ENCODE peak calls at places on chromosome 4, in four cellular contexts. H, R, Z and L are unnamed samples.

GRCh38 chr4:58138786-58139185 is 1028.6 kb upstream of the IGFBP7 start:
- DNase-seq in R (no peak), Z (no peak), H (no peak), L (no peak)

GRCh38 chr4:95108883-95109421 is 351.2 kb downstream of the BMPR1B start:
- DNase-seq in Z (no peak), H (no peak), R (no peak), L (no peak)

GRCh38 chr4:105967058-105967658 is 71.9 kb downstream of the NPNT start:
- DNase-seq in H (no peak), Z (no peak), R (no peak), L (no peak)

GRCh38 chr4:137610960-137611359 is 78.7 kb upstream of the PCDH18 start:
- DNase-seq in H (no peak), Z (peak), R (no peak), L (no peak)

GRCh38 chr4:158890294-158890693 is 121.5 kb downstream of the FNIP2 start:
- DNase-seq in H (no peak), Z (no peak), R (no peak), L (no peak)

GRCh38 chr4:5969777-5970176 is 48.5 kb downstream of the C4orf50 start:
- DNase-seq in Z (no peak), H (no peak), R (no peak), L (peak)

GRCh38 chr4:165966833-165967232 is 93.8 kb downstream of the TLL1 start:
- DNase-seq in H (no peak), R (no peak), Z (no peak), L (no peak)

GRCh38 chr4:4480685-4481393 is 61.0 kb downstream of the STX18 start:
- DNase-seq in H (no peak), R (no peak), Z (peak), L (no peak)

GRCh38 chr4:159563257-159563656 is 460.4 kb downstream of the RAPGEF2 start:
- DNase-seq in H (no peak), Z (no peak), R (no peak), L (no peak)

GRCh38 chr4:140046573-140046972 is 107.4 kb downstream of the MAML3 start:
- DNase-seq in R (no peak), H (no peak), Z (peak), L (no peak)

GRCh38 chr4:189124149-189124758 is 816.4 kb upstream of the FRG1 start:
- DNase-seq in Z (peak), H (no peak), R (no peak), L (no peak)

GRCh38 chr4:147808447-147808846 is 76.6 kb downstream of the ARHGAP10 start:
- DNase-seq in R (no peak), Z (peak), H (no peak), L (no peak)

GRCh38 chr4:184417802-184418511 is 56.4 kb downstream of the IRF2 start:
- DNase-seq in Z (peak), R (no peak), H (no peak), L (no peak)

GRCh38 chr4:155946486-155946885 is 7.2 kb downstream of the CTSO start:
- DNase-seq in H (no peak), R (no peak), Z (no peak), L (no peak)

GRCh38 chr4:122552898-122553297 is 68.0 kb downstream of the IL21 start:
- DNase-seq in R (no peak), H (no peak), Z (no peak), L (no peak)

GRCh38 chr4:161178310-161178709 is 985.5 kb downstream of the FSTL5 start:
- DNase-seq in H (no peak), Z (no peak), R (no peak), L (no peak)

GRCh38 chr4:71639380-71639779 is 144.5 kb downstream of the GC start:
- DNase-seq in Z (no peak), H (no peak), R (no peak), L (no peak)

GRCh38 chr4:177187371-177187770 is 122.3 kb upstream of the NEIL3 start:
- DNase-seq in R (no peak), H (no peak), Z (no peak), L (no peak)

GRCh38 chr4:16262188-16262587 is 35.9 kb upstream of the TAPT1 start:
- DNase-seq in R (no peak), H (no peak), Z (no peak), L (no peak)

GRCh38 chr4:121096629-121097028 is 24.3 kb upstream of the NDNF start:
- DNase-seq in H (no peak), Z (peak), R (no peak), L (no peak)

GRCh38 chr4:39279416-39279815 is 86.7 kb downstream of the RFC1 start:
- DNase-seq in H (no peak), Z (no peak), R (no peak), L (no peak)

GRCh38 chr4:67500373-67500772 is 44.9 kb downstream of the CENPC start:
- DNase-seq in Z (no peak), H (no peak), R (no peak), L (no peak)

GRCh38 chr4:142353149-142353738 is 492.9 kb downstream of the INPP4B start:
- DNase-seq in R (no peak), Z (peak), H (no peak), L (no peak)

GRCh38 chr4:52869196-52869595 is 7.1 kb downstream of the RASL11B start:
- DNase-seq in Z (no peak), H (peak), R (peak), L (peak)

GRCh38 chr4:89684536-89684935 is 152.4 kb downstream of the SNCA start:
- DNase-seq in R (no peak), Z (no peak), H (no peak), L (no peak)

GRCh38 chr4:87967193-87967592 is 8.3 kb upstream of the SPP1 start:
- DNase-seq in R (peak), H (no peak), Z (no peak), L (no peak)

GRCh38 chr4:53785996-53786395 is 194.7 kb upstream of the LNX1 start:
- DNase-seq in Z (no peak), H (no peak), R (no peak), L (no peak)

GRCh38 chr4:100581337-100581736 is 63.5 kb upstream of the EMCN start:
- DNase-seq in H (no peak), R (peak), Z (no peak), L (no peak)

GRCh38 chr4:108426493-108426892 is 193.9 kb upstream of the RPL34 start:
- DNase-seq in Z (no peak), H (no peak), R (no peak), L (no peak)

GRCh38 chr4:3291411-3291968 is 1.3 kb upstream of the RGS12 start:
- DNase-seq in Z (no peak), H (no peak), R (no peak), L (peak)

GRCh38 chr4:184439856-184440592 is 34.3 kb downstream of the IRF2 start:
- DNase-seq in R (no peak), H (no peak), Z (no peak), L (no peak)

GRCh38 chr4:100014616-100015015 is 64.5 kb upstream of the H2AZ1 start:
- DNase-seq in H (no peak), R (no peak), Z (no peak), L (no peak)

GRCh38 chr4:5685296-5685695 is 23.1 kb downstream of the EVC2 start:
- DNase-seq in H (no peak), R (no peak), Z (no peak), L (no peak)

GRCh38 chr4:112677519-112678091 is 40.7 kb downstream of the LARP7 start:
- DNase-seq in Z (no peak), R (no peak), H (no peak), L (no peak)